ENCODE peak calls at places on chromosomes 12 and 14, in nine cellular contexts. One of them, this sample, is unnamed.

GRCh38 chr12:14834502-14834901 is 8.8 kb downstream of the ART4 start:
- DNase-seq in CD8-positive, alpha-beta T cell: no peak
- DNase-seq in CD4-positive, alpha-beta T cell: no peak
- DNase-seq in A549: no peak
- DNase-seq in stomach: no peak
- DNase-seq in lung: no peak
- DNase-seq in mesendoderm: no peak
- DNase-seq in brain microvascular endothelial cell: no peak
- DNase-seq in kidney: no peak
- DNase-seq in this sample: no peak

GRCh38 chr14:92607702-92608429 is 94.3 kb downstream of the RIN3 start:
- DNase-seq in mesendoderm: no peak
- DNase-seq in CD4-positive, alpha-beta T cell: no peak
- DNase-seq in lung: no peak
- DNase-seq in CD8-positive, alpha-beta T cell: no peak
- DNase-seq in stomach: no peak
- DNase-seq in A549: peak; percentile 79
- DNase-seq in kidney: no peak
- DNase-seq in brain microvascular endothelial cell: peak; percentile 53
- DNase-seq in this sample: no peak

GRCh38 chr12:89693639-89694202 is 14.9 kb downstream of the ATP2B1 start:
- DNase-seq in kidney: no peak
- DNase-seq in CD4-positive, alpha-beta T cell: no peak
- DNase-seq in A549: no peak
- DNase-seq in stomach: no peak
- DNase-seq in mesendoderm: no peak
- DNase-seq in brain microvascular endothelial cell: no peak
- DNase-seq in CD8-positive, alpha-beta T cell: no peak
- DNase-seq in lung: no peak
- DNase-seq in this sample: no peak

GRCh38 chr12:127125607-127126259 is 1141.2 kb upstream of the TMEM132C start:
- DNase-seq in mesendoderm: peak; percentile 46
- DNase-seq in kidney: no peak
- DNase-seq in stomach: no peak
- DNase-seq in CD8-positive, alpha-beta T cell: no peak
- DNase-seq in lung: no peak
- DNase-seq in brain microvascular endothelial cell: peak; percentile 92
- DNase-seq in A549: peak; percentile 95
- DNase-seq in CD4-positive, alpha-beta T cell: no peak
- DNase-seq in this sample: no peak

GRCh38 chr12:120658286-120659150 is 18.1 kb downstream of the CABP1 start:
- DNase-seq in brain microvascular endothelial cell: no peak
- DNase-seq in mesendoderm: no peak
- DNase-seq in A549: no peak
- DNase-seq in CD4-positive, alpha-beta T cell: no peak
- DNase-seq in kidney: peak; percentile 54
- DNase-seq in lung: no peak
- DNase-seq in stomach: no peak
- DNase-seq in CD8-positive, alpha-beta T cell: no peak
- DNase-seq in this sample: no peak

GRCh38 chr14:104248203-104249055 is 110.0 kb downstream of the KIF26A start:
- DNase-seq in mesendoderm: no peak
- DNase-seq in brain microvascular endothelial cell: no peak
- DNase-seq in kidney: peak; percentile 67
- DNase-seq in CD4-positive, alpha-beta T cell: no peak
- DNase-seq in lung: no peak
- DNase-seq in stomach: peak; percentile 17
- DNase-seq in A549: no peak
- DNase-seq in CD8-positive, alpha-beta T cell: no peak
- DNase-seq in this sample: no peak

GRCh38 chr12:64110864-64111263 is 111.2 kb downstream of the KICS2 start:
- DNase-seq in stomach: no peak
- DNase-seq in kidney: no peak
- DNase-seq in CD4-positive, alpha-beta T cell: no peak
- DNase-seq in lung: no peak
- DNase-seq in CD8-positive, alpha-beta T cell: no peak
- DNase-seq in A549: no peak
- DNase-seq in brain microvascular endothelial cell: no peak
- DNase-seq in mesendoderm: no peak
- DNase-seq in this sample: no peak

GRCh38 chr14:85572845-85573244 is 42.9 kb downstream of the FLRT2 start:
- DNase-seq in CD4-positive, alpha-beta T cell: no peak
- DNase-seq in kidney: no peak
- DNase-seq in lung: no peak
- DNase-seq in brain microvascular endothelial cell: no peak
- DNase-seq in mesendoderm: no peak
- DNase-seq in stomach: no peak
- DNase-seq in CD8-positive, alpha-beta T cell: no peak
- DNase-seq in A549: peak; percentile 23
- DNase-seq in this sample: no peak

GRCh38 chr12:105032703-105033357 is 46.7 kb downstream of the NOPCHAP1 start:
- DNase-seq in CD4-positive, alpha-beta T cell: no peak
- DNase-seq in CD8-positive, alpha-beta T cell: no peak
- DNase-seq in brain microvascular endothelial cell: no peak
- DNase-seq in lung: no peak
- DNase-seq in kidney: no peak
- DNase-seq in A549: no peak
- DNase-seq in stomach: no peak
- DNase-seq in mesendoderm: no peak
- DNase-seq in this sample: no peak

GRCh38 chr14:94555991-94556390 is 5.3 kb upstream of the SERPINA4 start:
- DNase-seq in CD8-positive, alpha-beta T cell: no peak
- DNase-seq in A549: no peak
- DNase-seq in mesendoderm: no peak
- DNase-seq in brain microvascular endothelial cell: no peak
- DNase-seq in stomach: no peak
- DNase-seq in kidney: no peak
- DNase-seq in CD4-positive, alpha-beta T cell: no peak
- DNase-seq in lung: no peak
- DNase-seq in this sample: no peak

GRCh38 chr12:123388218-123388947 is 4.5 kb downstream of the KMT5A start:
- DNase-seq in brain microvascular endothelial cell: peak; percentile 50
- DNase-seq in CD4-positive, alpha-beta T cell: peak; percentile 65
- DNase-seq in mesendoderm: peak; percentile 73
- DNase-seq in kidney: peak; percentile 90
- DNase-seq in lung: peak; percentile 76
- DNase-seq in A549: peak; percentile 68
- DNase-seq in stomach: peak; percentile 80
- DNase-seq in CD8-positive, alpha-beta T cell: peak; percentile 59
- DNase-seq in this sample: peak; percentile 77

GRCh38 chr12:4152145-4152795 is 121.3 kb upstream of the CCND2 start:
- DNase-seq in mesendoderm: no peak
- DNase-seq in kidney: no peak
- DNase-seq in A549: no peak
- DNase-seq in CD4-positive, alpha-beta T cell: no peak
- DNase-seq in lung: no peak
- DNase-seq in stomach: no peak
- DNase-seq in brain microvascular endothelial cell: no peak
- DNase-seq in CD8-positive, alpha-beta T cell: no peak
- DNase-seq in this sample: no peak

DNA sequence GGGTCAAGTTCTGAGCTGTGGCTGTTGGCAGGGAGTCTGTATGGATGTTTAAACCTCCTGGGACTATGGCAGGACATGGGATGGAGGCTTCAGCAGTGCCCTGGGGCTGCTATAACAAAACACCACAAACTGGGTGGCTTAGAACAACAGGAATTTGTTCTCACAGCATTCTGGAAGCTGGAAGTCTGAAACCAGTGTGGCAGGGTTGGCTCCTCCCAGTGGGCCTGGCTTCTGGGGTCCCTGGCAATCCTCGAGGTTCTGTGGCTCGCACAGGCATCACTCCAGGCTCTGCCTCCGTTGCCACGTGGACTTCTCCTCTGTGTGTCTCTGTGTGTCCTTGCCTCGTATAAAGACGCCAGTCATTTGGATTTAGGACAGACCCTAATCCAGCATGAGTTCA is 39.9 kb downstream of the FZD10 start:
- DNase-seq in kidney: no peak
- DNase-seq in CD8-positive, alpha-beta T cell: no peak
- DNase-seq in brain microvascular endothelial cell: no peak
- DNase-seq in mesendoderm: no peak
- DNase-seq in stomach: no peak
- DNase-seq in A549: no peak
- DNase-seq in CD4-positive, alpha-beta T cell: no peak
- DNase-seq in lung: no peak
- DNase-seq in this sample: no peak
- H3K27ac ChIP-seq in kidney: no peak overlapping the region
- H3K27ac ChIP-seq in CD8-positive, alpha-beta T cell: no peak overlapping the region
- H3K27ac ChIP-seq in brain microvascular endothelial cell: no peak overlapping the region
- H3K27ac ChIP-seq in mesendoderm: no peak overlapping the region
- H3K27ac ChIP-seq in stomach: no peak overlapping the region
- H3K27ac ChIP-seq in A549: no peak overlapping the region
- H3K27ac ChIP-seq in CD4-positive, alpha-beta T cell: no peak overlapping the region
- H3K27ac ChIP-seq in lung: no peak overlapping the region
- H3K27ac ChIP-seq in this sample: no peak overlapping the region

GRCh38 chr12:108117902-108118301 is 11.2 kb upstream of the WSCD2 start:
- DNase-seq in lung: no peak
- DNase-seq in brain microvascular endothelial cell: no peak
- DNase-seq in stomach: no peak
- DNase-seq in mesendoderm: no peak
- DNase-seq in kidney: no peak
- DNase-seq in CD4-positive, alpha-beta T cell: no peak
- DNase-seq in A549: no peak
- DNase-seq in CD8-positive, alpha-beta T cell: no peak
- DNase-seq in this sample: no peak

GRCh38 chr12:108119974-108120862 is 8.9 kb upstream of the WSCD2 start:
- DNase-seq in CD8-positive, alpha-beta T cell: no peak
- DNase-seq in CD4-positive, alpha-beta T cell: no peak
- DNase-seq in A549: no peak
- DNase-seq in lung: no peak
- DNase-seq in mesendoderm: no peak
- DNase-seq in stomach: no peak
- DNase-seq in brain microvascular endothelial cell: no peak
- DNase-seq in kidney: no peak
- DNase-seq in this sample: no peak

GRCh38 chr12:108120863-108121165 is 8.3 kb upstream of the WSCD2 start:
- DNase-seq in CD4-positive, alpha-beta T cell: no peak
- DNase-seq in kidney: no peak
- DNase-seq in brain microvascular endothelial cell: no peak
- DNase-seq in A549: no peak
- DNase-seq in CD8-positive, alpha-beta T cell: no peak
- DNase-seq in stomach: no peak
- DNase-seq in mesendoderm: no peak
- DNase-seq in lung: no peak
- DNase-seq in this sample: no peak

GRCh38 chr12:108121353-108121752 is 7.7 kb upstream of the WSCD2 start:
- DNase-seq in stomach: no peak
- DNase-seq in lung: no peak
- DNase-seq in brain microvascular endothelial cell: no peak
- DNase-seq in CD8-positive, alpha-beta T cell: no peak
- DNase-seq in kidney: no peak
- DNase-seq in mesendoderm: no peak
- DNase-seq in A549: no peak
- DNase-seq in CD4-positive, alpha-beta T cell: no peak
- DNase-seq in this sample: no peak

DNA sequence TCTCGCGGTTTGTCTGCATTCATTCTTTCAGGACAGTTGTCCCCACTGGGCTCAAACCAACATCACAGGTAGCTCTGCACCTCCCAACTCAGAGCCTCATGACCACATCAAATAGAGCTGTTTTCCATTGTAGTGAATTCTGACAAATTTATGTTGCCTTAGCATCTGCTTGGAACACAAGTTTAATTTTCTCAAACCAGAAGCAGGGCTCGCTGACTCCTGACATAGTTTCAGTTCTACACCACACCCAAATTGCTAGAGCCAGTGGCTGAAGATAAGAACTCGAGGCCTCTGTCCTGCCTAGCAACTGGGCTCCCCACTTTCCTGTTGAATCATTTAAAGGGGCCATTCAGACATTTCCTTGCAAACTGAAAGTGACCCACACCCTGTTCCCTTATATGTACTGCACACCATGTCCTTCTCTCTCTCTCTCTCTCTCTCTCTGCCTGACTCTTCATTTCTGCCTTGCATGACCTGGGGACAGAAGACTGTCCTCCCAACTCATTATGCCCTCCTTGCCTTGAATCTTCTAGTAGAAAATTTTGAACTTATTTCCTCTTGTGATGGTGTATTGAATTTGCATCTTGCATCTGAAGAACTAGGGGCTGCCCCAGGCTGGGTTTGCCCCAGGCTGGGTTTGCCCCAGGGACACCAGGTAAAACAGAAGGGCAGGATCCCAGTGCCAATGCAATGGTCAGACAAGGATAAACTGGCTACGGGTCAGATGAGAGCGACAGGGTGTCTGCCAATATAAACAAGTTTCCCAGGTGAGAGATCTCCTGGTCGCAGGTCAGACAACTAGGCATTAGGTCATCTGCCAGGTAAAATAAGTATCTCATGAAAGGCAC is 9.7 kb upstream of the WSCD2 start:
- DNase-seq in A549: no peak
- DNase-seq in kidney: no peak
- DNase-seq in stomach: peak; percentile 37
- DNase-seq in brain microvascular endothelial cell: no peak
- DNase-seq in CD8-positive, alpha-beta T cell: no peak
- DNase-seq in lung: no peak
- DNase-seq in CD4-positive, alpha-beta T cell: no peak
- DNase-seq in mesendoderm: no peak
- DNase-seq in this sample: no peak
- H3K27ac ChIP-seq in A549: no peak overlapping the region
- H3K27ac ChIP-seq in kidney: no peak overlapping the region
- H3K27ac ChIP-seq in stomach: peak overlapping the region; percentile 73
- H3K27ac ChIP-seq in brain microvascular endothelial cell: no peak overlapping the region
- H3K27ac ChIP-seq in CD8-positive, alpha-beta T cell: no peak overlapping the region
- H3K27ac ChIP-seq in lung: no peak overlapping the region
- H3K27ac ChIP-seq in CD4-positive, alpha-beta T cell: no peak overlapping the region
- H3K27ac ChIP-seq in mesendoderm: no peak overlapping the region
- H3K27ac ChIP-seq in this sample: no peak overlapping the region

DNA sequence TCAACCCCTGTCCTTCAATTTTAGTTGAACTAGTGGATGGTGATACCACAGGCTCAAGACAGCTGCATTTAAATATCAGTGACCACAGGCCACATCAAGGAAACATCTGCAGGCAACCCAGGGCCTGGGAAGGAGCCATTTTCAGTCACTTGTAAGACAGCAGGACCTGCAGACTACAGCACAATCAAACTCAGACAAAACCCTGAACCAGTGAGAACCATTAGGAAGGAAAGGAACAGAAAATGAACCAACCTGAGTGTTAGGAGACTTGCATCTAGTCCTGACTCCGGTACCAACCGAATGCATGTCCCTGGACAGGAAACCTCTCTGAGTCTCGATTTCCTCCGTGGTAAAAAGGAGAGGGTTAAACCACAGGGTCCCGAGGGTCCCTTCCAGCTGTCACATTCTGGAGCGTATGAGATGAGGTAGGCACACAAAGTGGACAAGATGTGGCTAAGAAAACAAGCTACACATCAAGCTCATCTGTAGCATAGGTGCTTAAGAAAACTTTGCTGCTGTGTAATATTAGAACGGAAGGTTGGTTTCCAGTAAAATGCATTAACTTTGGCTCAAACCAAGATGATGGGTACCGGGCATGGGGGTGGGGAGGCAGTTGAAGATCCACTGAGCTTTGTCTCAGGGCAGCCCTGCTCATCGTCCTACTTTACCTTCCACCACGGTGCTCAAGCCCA is 1.6 kb upstream of the CDKN1B start:
- DNase-seq in A549: peak; percentile 12
- DNase-seq in lung: no peak
- DNase-seq in kidney: no peak
- DNase-seq in CD4-positive, alpha-beta T cell: peak; percentile 38
- DNase-seq in stomach: no peak
- DNase-seq in CD8-positive, alpha-beta T cell: no peak
- DNase-seq in brain microvascular endothelial cell: no peak
- DNase-seq in mesendoderm: no peak
- DNase-seq in this sample: no peak
- H3K27ac ChIP-seq in A549: peak overlapping the region; percentile 98
- H3K27ac ChIP-seq in lung: peak overlapping the region; percentile 99
- H3K27ac ChIP-seq in kidney: peak overlapping the region; percentile 98
- H3K27ac ChIP-seq in CD4-positive, alpha-beta T cell: peak overlapping the region; percentile 97
- H3K27ac ChIP-seq in stomach: peak overlapping the region; percentile 100
- H3K27ac ChIP-seq in CD8-positive, alpha-beta T cell: peak overlapping the region; percentile 97
- H3K27ac ChIP-seq in brain microvascular endothelial cell: no peak overlapping the region
- H3K27ac ChIP-seq in mesendoderm: no peak overlapping the region
- H3K27ac ChIP-seq in this sample: peak overlapping the region; percentile 99

GRCh38 chr12:25839470-25839869 is 119.0 kb upstream of the RASSF8 start:
- DNase-seq in mesendoderm: no peak
- DNase-seq in brain microvascular endothelial cell: peak; percentile 79
- DNase-seq in kidney: no peak
- DNase-seq in A549: peak; percentile 60
- DNase-seq in CD4-positive, alpha-beta T cell: no peak
- DNase-seq in stomach: no peak
- DNase-seq in CD8-positive, alpha-beta T cell: no peak
- DNase-seq in lung: no peak
- DNase-seq in this sample: no peak
- H3K27ac ChIP-seq in mesendoderm: no peak overlapping the region
- H3K27ac ChIP-seq in brain microvascular endothelial cell: peak overlapping the region; percentile 96
- H3K27ac ChIP-seq in kidney: no peak overlapping the region
- H3K27ac ChIP-seq in A549: no peak overlapping the region
- H3K27ac ChIP-seq in CD4-positive, alpha-beta T cell: no peak overlapping the region
- H3K27ac ChIP-seq in stomach: no peak overlapping the region
- H3K27ac ChIP-seq in CD8-positive, alpha-beta T cell: no peak overlapping the region
- H3K27ac ChIP-seq in lung: no peak overlapping the region
- H3K27ac ChIP-seq in this sample: no peak overlapping the region